ENCODE peak calls at places on chromosomes 12 and 14, in six cellular contexts. D, M, A, W, R and F are unnamed samples.

GRCh38 chr12:25682421-25682820 is 129.3 kb upstream of the LMNTD1 start:
- DNase-seq in D (no peak), W (peak; percentile 35), A (no peak), M (no peak), R (no peak), F (peak; percentile 16)

GRCh38 chr12:70576341-70577282 is 60.6 kb downstream of the PTPRB start:
- DNase-seq in R (no peak), A (peak; percentile 63), W (peak; percentile 85), D (peak; percentile 20), M (no peak), F (peak; percentile 18)

GRCh38 chr14:60532442-60532841 is 23.5 kb downstream of the SIX6 start:
- DNase-seq in M (no peak), W (no peak), D (no peak), R (no peak), A (no peak), F (no peak)

GRCh38 chr12:111262277-111262676 is 106.6 kb downstream of the PHETA1 start:
- DNase-seq in A (no peak), D (no peak), R (no peak), M (no peak), W (no peak), F (no peak)

GRCh38 chr12:40831916-40832315 is 139.7 kb downstream of the CNTN1 start:
- DNase-seq in M (no peak), D (no peak), A (no peak), W (no peak), R (no peak), F (no peak)

GRCh38 chr12:129552996-129553750 is 350.7 kb downstream of the TMEM132D start:
- DNase-seq in R (no peak), A (no peak), W (no peak), M (no peak), D (no peak), F (no peak)

GRCh38 chr12:78209851-78210493 is 379.3 kb downstream of the NAV3 start:
- DNase-seq in D (no peak), R (no peak), W (no peak), M (no peak), A (peak; percentile 66), F (no peak)

GRCh38 chr14:92848941-92849340 is 54.8 kb downstream of the GOLGA5 start:
- DNase-seq in A (no peak), D (no peak), W (peak; percentile 85), M (no peak), R (no peak), F (peak; percentile 41)

GRCh38 chr14:70013269-70013873 is 134.2 kb downstream of the SMOC1 start:
- DNase-seq in D (peak; percentile 19), A (no peak), M (no peak), R (no peak), W (peak; percentile 44), F (no peak)

GRCh38 chr14:70073924-70074566 is 114.7 kb downstream of the SLC8A3 start:
- DNase-seq in A (no peak), M (peak; percentile 19), D (peak; percentile 46), R (no peak), W (peak; percentile 66), F (peak; percentile 70)

GRCh38 chr12:119949145-119949544 is 39.9 kb upstream of the BICDL1 start:
- DNase-seq in W (no peak), R (no peak), D (no peak), A (no peak), M (no peak), F (no peak)

GRCh38 chr14:50766338-50766886 is 64.5 kb downstream of the NIN start:
- DNase-seq in R (no peak), M (no peak), W (no peak), D (no peak), A (no peak), F (no peak)

GRCh38 chr14:90062852-90063539 is 1.2 kb downstream of the KCNK13 start:
- DNase-seq in M (no peak), D (no peak), A (no peak), R (no peak), W (no peak), F (no peak)

GRCh38 chr12:52975820-52976573 is 27.1 kb downstream of the KRT18 start:
- DNase-seq in M (no peak), A (no peak), D (no peak), W (peak; percentile 46), R (no peak), F (peak; percentile 33)

GRCh38 chr12:2494490-2495192 is 300.1 kb upstream of the FKBP4 start:
- DNase-seq in M (no peak), R (peak; percentile 78), W (peak; percentile 18), D (no peak), A (no peak), F (peak; percentile 26)

GRCh38 chr12:15996254-15996653 is 85.1 kb downstream of the DERA start:
- DNase-seq in A (no peak), D (no peak), M (no peak), W (peak; percentile 20), R (no peak), F (no peak)

GRCh38 chr12:132141976-132142678 is 2.0 kb downstream of the DDX51 start:
- DNase-seq in A (no peak), M (no peak), W (no peak), R (no peak), D (no peak), F (no peak)

GRCh38 chr14:53190938-53191337 is 37.8 kb upstream of the DDHD1 start:
- DNase-seq in R (no peak), D (peak; percentile 31), A (no peak), M (no peak), W (no peak), F (no peak)

GRCh38 chr12:57329219-57329618 is 78.2 kb upstream of the STAC3 start:
- DNase-seq in W (no peak), R (no peak), D (no peak), A (no peak), M (no peak), F (no peak)

GRCh38 chr12:38156497-38157245 is 159.9 kb upstream of the ALG10B start:
- DNase-seq in R (no peak), W (no peak), A (no peak), D (no peak), M (no peak), F (no peak)

GRCh38 chr12:72369560-72369959 is 97.4 kb downstream of the TRHDE start:
- DNase-seq in W (no peak), A (no peak), M (no peak), R (no peak), D (no peak), F (no peak)

GRCh38 chr12:127430401-127430800 is 836.6 kb upstream of the TMEM132C start:
- DNase-seq in R (no peak), M (no peak), A (no peak), W (no peak), D (no peak), F (no peak)

GRCh38 chr12:4353785-4354208 is 25.7 kb downstream of the FGF23 start:
- DNase-seq in M (peak; percentile 21), W (peak; percentile 8), R (no peak), A (no peak), D (peak; percentile 17), F (peak; percentile 17)

GRCh38 chr12:104331376-104331775 is 27.8 kb downstream of the EID3 start:
- DNase-seq in M (no peak), D (no peak), W (no peak), A (no peak), R (no peak), F (no peak)

GRCh38 chr12:6383572-6384498 is at the start of gene LTBR:
- DNase-seq in M (no peak), W (peak; percentile 95), R (peak; percentile 99), A (peak; percentile 91), D (no peak), F (peak; percentile 93)

GRCh38 chr14:71538949-71539659 is 393.1 kb upstream of the RGS6 start:
- DNase-seq in D (no peak), M (no peak), W (peak; percentile 17), A (no peak), R (no peak), F (peak; percentile 50)

GRCh38 chr12:41532072-41532471 is 344.0 kb downstream of the PDZRN4 start:
- DNase-seq in A (no peak), M (no peak), W (peak; percentile 70), D (peak; percentile 11), R (no peak), F (peak; percentile 9)

GRCh38 chr12:114888458-114888857 is 204.5 kb upstream of the TBX3 start:
- DNase-seq in R (no peak), A (peak; percentile 28), W (peak; percentile 20), D (no peak), M (no peak), F (no peak)

GRCh38 chr14:34498684-34499412 is 36.8 kb upstream of the SPTSSA start:
- DNase-seq in W (peak; percentile 12), M (no peak), R (no peak), D (peak; percentile 6), A (no peak), F (peak; percentile 7)

GRCh38 chr12:16036073-16036472 is 124.9 kb downstream of the DERA start:
- DNase-seq in D (no peak), A (no peak), W (no peak), R (no peak), M (no peak), F (no peak)